ENCODE peak calls at places on chromosome 5, in six cellular contexts. I is dorsolateral prefrontal cortex; W is natural killer cell; B is CD8-positive, alpha-beta T cell; Z is GM10248; F is heart left ventricle. S is an unnamed sample.

GRCh38 chr5:124888050-124888506 is 141.6 kb upstream of the ZNF608 start:
- DNase-seq in I (no peak), W (no peak), B (no peak), Z (no peak), F (no peak), S (no peak)

GRCh38 chr5:113205807-113206206 is 229.0 kb downstream of the TSSK1B start:
- DNase-seq in I (no peak), W (no peak), B (no peak), Z (no peak), F (no peak), S (no peak)

GRCh38 chr5:32505718-32506117 is 61.2 kb upstream of the ZFR start:
- DNase-seq in I (no peak), W (no peak), B (no peak), Z (no peak), F (no peak), S (no peak)

GRCh38 chr5:143143973-143144372 is 259.5 kb downstream of the NR3C1 start:
- DNase-seq in I (no peak), W (no peak), B (no peak), Z (no peak), F (no peak), S (no peak)

GRCh38 chr5:15117691-15118090 is 246.1 kb upstream of the ANKH start:
- DNase-seq in I (no peak), W (no peak), B (no peak), Z (no peak), F (no peak), S (no peak)

GRCh38 chr5:150109921-150110320 is 23.6 kb upstream of the CSF1R start:
- DNase-seq in I (no peak), W (no peak), B (no peak), Z (no peak), F (no peak), S (no peak)

GRCh38 chr5:120690621-120691407 is 226.7 kb downstream of the PRR16 start:
- DNase-seq in I (no peak), W (no peak), B (no peak), Z (no peak), F (no peak), S (no peak)

GRCh38 chr5:144011348-144011861 is 159.1 kb downstream of the YIPF5 start:
- DNase-seq in I (no peak), W (no peak), B (no peak), Z (no peak), F (no peak), S (no peak)

GRCh38 chr5:37226377-37226776 is 22.8 kb downstream of the CPLANE1 start:
- DNase-seq in I (no peak), W (no peak), B (no peak), Z (no peak), F (no peak), S (no peak)

GRCh38 chr5:21834863-21835262 is 1018.3 kb downstream of the CDH12 start:
- DNase-seq in I (no peak), W (no peak), B (no peak), Z (no peak), F (no peak), S (no peak)

GRCh38 chr5:128224336-128224735 is 140.8 kb downstream of the SLC12A2 start:
- DNase-seq in I (no peak), W (no peak), B (no peak), Z (no peak), F (no peak), S (no peak)

GRCh38 chr5:7878381-7878873 is 9.5 kb downstream of the MTRR start:
- DNase-seq in I (no peak), W (no peak), B (no peak), Z (peak; percentile 65), F (no peak), S (no peak)

GRCh38 chr5:95631265-95631957 is 11.5 kb downstream of the GPR150 start:
- DNase-seq in I (no peak), W (no peak), B (no peak), Z (no peak), F (no peak), S (no peak)

GRCh38 chr5:172659909-172660628 is 19.0 kb downstream of the NEURL1B start:
- DNase-seq in I (no peak), W (no peak), B (no peak), Z (no peak), F (peak; percentile 98), S (peak; percentile 65)

GRCh38 chr5:89211836-89212235 is 328.9 kb upstream of the MEF2C start:
- DNase-seq in I (no peak), W (no peak), B (no peak), Z (no peak), F (no peak), S (no peak)

GRCh38 chr5:28710360-28710759 is 1672.0 kb upstream of the CDH9 start:
- DNase-seq in I (no peak), W (no peak), B (no peak), Z (no peak), F (no peak), S (no peak)

GRCh38 chr5:51326844-51327243 is 56.4 kb upstream of the ISL1 start:
- DNase-seq in I (no peak), W (no peak), B (no peak), Z (no peak), F (no peak), S (no peak)

GRCh38 chr5:74605759-74606158 is 34.8 kb downstream of the ENC1 start:
- DNase-seq in I (no peak), W (no peak), B (no peak), Z (no peak), F (no peak), S (no peak)

GRCh38 chr5:119360905-119361605 is 5.2 kb downstream of the TNFAIP8 start:
- DNase-seq in I (no peak), W (no peak), B (no peak), Z (no peak), F (no peak), S (peak; percentile 22)

GRCh38 chr5:96657068-96657467 is 5.1 kb upstream of the CAST start:
- DNase-seq in I (no peak), W (peak; percentile 63), B (peak; percentile 51), Z (peak; percentile 57), F (peak; percentile 40), S (no peak)

GRCh38 chr5:17316973-17317459 is 99.6 kb downstream of the BASP1 start:
- DNase-seq in I (no peak), W (no peak), B (no peak), Z (peak; percentile 50), F (no peak), S (no peak)

GRCh38 chr5:123647066-123647465 is 135.1 kb downstream of the CSNK1G3 start:
- DNase-seq in I (no peak), W (no peak), B (no peak), Z (no peak), F (no peak), S (no peak)
- TF ChIP-seq CTCF in I (no peak), W (no peak), B (no peak), Z (no peak), F (no peak), S (no peak)

DNA sequence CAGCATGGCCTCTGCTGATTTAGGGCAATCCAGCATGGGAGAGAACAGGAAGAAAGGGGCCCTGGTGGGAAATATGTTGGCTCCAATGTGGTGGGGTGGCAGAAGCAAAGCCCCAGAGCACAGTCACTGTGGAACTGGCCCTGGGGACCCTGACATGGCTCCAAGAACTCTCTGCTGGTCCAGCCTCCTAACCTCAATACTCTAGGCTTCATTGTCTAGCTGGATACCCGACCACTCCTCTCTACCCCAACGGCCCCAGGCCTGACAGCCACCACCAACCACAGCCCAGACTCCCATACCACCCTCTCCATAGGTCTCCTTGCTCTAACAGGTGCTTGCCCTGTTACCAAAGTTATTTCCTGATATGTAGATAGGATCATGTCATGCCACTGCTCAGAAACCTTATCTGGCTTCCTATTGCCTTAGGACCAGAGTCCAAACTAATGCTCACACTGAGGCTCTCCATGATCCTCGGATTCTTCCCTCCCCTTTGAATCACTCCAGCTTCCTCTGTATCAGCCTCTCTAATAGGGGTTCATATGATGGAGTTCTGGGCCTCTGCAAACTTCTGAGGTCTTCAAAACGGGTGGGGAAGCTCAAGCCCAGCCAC is 12.9 kb downstream of the ACSL6 start:
- DNase-seq in I (no peak), W (no peak), B (no peak), Z (no peak), F (no peak), S (no peak)
- TF ChIP-seq CTCF in I (no peak), W (no peak), B (no peak), Z (no peak), F (no peak), S (no peak)

GRCh38 chr5:108925073-108925472 is 177.4 kb downstream of the FER start:
- DNase-seq in I (no peak), W (no peak), B (no peak), Z (no peak), F (no peak), S (no peak)

GRCh38 chr5:108917596-108917995 is 169.9 kb downstream of the FER start:
- DNase-seq in I (no peak), W (no peak), B (no peak), Z (no peak), F (no peak), S (no peak)

GRCh38 chr5:108924457-108924961 is 176.8 kb downstream of the FER start:
- DNase-seq in I (no peak), W (no peak), B (no peak), Z (no peak), F (no peak), S (no peak)

DNA sequence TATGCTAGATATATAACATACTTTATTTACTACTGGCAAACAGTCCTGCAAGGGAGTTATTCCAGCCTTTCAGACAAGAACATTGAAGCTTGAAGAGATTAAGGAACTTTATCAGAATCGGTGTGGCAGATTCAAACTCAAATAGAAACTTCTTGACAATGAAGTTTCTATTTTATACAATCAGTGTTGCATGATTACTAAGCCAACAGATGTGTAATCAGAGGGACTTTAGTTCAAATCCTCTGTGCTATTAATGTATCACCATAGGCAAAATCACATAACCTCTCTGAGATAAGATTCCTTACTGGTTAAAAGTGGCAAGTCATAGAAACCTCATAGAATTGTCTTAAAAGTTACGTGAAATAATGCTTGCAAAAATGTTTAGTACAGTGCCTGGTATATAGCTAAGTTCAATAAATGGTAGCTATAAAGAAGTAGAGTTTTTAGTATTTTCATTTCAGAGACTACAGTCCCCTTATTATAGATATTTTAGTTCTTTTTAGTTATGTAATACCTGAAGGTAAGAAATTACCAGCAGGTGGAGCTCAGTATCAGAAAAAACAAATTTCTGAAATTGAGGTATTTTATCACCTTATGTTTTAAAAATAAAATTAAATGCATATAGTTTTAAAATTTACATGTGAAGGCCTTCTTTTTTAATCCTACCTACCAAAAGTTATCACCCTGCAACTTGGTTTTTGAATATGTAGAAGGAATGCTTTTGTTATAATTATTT is 172.1 kb downstream of the FER start:
- DNase-seq in I (no peak), W (no peak), B (no peak), Z (peak; percentile 15), F (no peak), S (no peak)
- TF ChIP-seq CTCF in I (peak; percentile 21), W (no peak), B (no peak), Z (peak; percentile 15), F (no peak), S (no peak)

DNA sequence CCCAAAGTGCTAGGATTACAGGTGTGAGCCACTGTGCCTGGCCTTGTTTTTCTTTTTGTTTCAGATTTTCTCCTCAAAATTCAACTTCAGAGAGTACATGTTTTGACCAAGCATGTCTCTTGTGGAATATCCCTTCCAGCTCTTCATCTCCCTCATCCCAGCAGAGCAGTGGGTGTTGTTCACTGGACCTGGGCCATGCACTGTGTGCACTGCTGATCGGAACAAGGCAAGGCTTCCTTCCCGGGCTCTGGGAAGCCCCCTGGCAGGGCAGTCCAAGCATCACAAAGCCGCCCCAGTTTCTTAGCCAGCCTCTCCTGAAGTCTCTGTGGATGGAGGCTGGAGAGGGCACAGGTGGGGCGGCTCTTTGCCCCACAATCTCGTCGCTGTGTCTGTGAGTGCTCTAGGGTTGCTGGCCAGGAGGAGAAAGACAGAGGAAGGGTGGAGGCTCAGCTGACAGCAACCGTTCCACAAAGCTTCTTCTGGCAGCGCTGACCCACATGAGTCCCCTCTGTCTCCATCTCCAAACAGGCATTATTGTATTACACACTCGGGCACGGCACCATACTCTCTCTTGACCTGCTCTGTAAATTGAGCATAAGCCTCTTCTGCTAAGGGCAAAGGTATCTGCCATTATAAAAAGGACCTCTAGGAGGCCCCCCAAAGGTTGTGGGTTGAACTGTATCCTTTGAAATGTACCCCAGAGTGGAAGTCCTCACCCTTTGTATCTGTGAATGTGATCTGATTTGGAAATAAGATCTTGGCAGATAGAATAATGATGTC is 89.6 kb downstream of the TARS1 start:
- DNase-seq in I (no peak), W (no peak), B (no peak), Z (no peak), F (peak; percentile 29), S (no peak)
- TF ChIP-seq CTCF in I (no peak), W (no peak), B (no peak), Z (no peak), F (no peak), S (no peak)